ENCODE peak calls at places on chromosomes 4 and X, in four cellular contexts. R, B, X and V are unnamed samples.

GRCh38 chr4:86847576-86847975 is 1.6 kb downstream of the SLC10A6 start:
- DNase-seq in R (no peak), B (no peak), X (no peak), V (no peak)

GRCh38 chr4:126874533-126874932 is 758.2 kb upstream of the INTU start:
- DNase-seq in R (no peak), B (no peak), X (no peak), V (no peak)

GRCh38 chr4:181150173-181150572 is 1093.0 kb upstream of the TENM3 start:
- DNase-seq in R (no peak), B (peak), X (no peak), V (no peak)

GRCh38 chrX:70480660-70481018 is 36.0 kb downstream of the DLG3 start:
- DNase-seq in R (no peak), B (no peak), X (no peak), V (no peak)

GRCh38 chrX:105975382-105975781 is 63.1 kb downstream of the SERPINA7 start:
- DNase-seq in R (no peak), B (peak), X (no peak), V (no peak)

GRCh38 chr4:153270361-153270760 is 66.1 kb downstream of the TRIM2 start:
- DNase-seq in R (no peak), B (no peak), X (no peak), V (no peak)

GRCh38 chr4:93648258-93648657 is 180.3 kb upstream of the ATOH1 start:
- DNase-seq in R (no peak), B (no peak), X (no peak), V (no peak)

GRCh38 chr4:153223418-153223792 is 19.2 kb downstream of the TRIM2 start:
- DNase-seq in R (no peak), B (no peak), X (no peak), V (no peak)

GRCh38 chr4:139242511-139243051 is 37.4 kb downstream of the MGARP start:
- DNase-seq in R (peak), B (no peak), X (no peak), V (no peak)

GRCh38 chr4:159048166-159048886 is 54.6 kb upstream of the RAPGEF2 start:
- DNase-seq in R (no peak), B (peak), X (no peak), V (no peak)

GRCh38 chr4:15428611-15429010 is 778 bp downstream of the C1QTNF7 start:
- DNase-seq in R (no peak), B (no peak), X (no peak), V (no peak)

GRCh38 chr4:152304220-152304619 is 231.7 kb downstream of the FBXW7 start:
- DNase-seq in R (no peak), B (no peak), X (no peak), V (no peak)

GRCh38 chrX:39729834-39730670 is 367.7 kb downstream of the BCOR start:
- DNase-seq in R (no peak), B (no peak), X (peak), V (no peak)

GRCh38 chrX:54182194-54182863 is 725 bp downstream of the FAM120C start:
- DNase-seq in R (peak), B (peak), X (peak), V (peak)

GRCh38 chr4:173253561-173253960 is 80.6 kb downstream of the HMGB2 start:
- DNase-seq in R (no peak), B (peak), X (no peak), V (no peak)

GRCh38 chrX:101028562-101028961 is 23.3 kb downstream of the TRMT2B start:
- DNase-seq in R (no peak), B (no peak), X (no peak), V (no peak)